ENCODE peak calls at places on chromosomes 4 and X, in six cellular contexts. Q, A, C, Z, N and P are unnamed samples.

GRCh38 chrX:24703185-24703494 is 9.4 kb downstream of the POLA1 start:
- DNase-seq in Z (no peak), Q (no peak), N (no peak), A (no peak), C (no peak), P (no peak)

GRCh38 chrX:6448003-6448402 is 86.9 kb downstream of the VCX3A start:
- DNase-seq in N (no peak), C (no peak), A (no peak), Z (no peak), Q (no peak), P (no peak)

GRCh38 chr4:155684892-155685550 is 18.4 kb downstream of the GUCY1A1 start:
- DNase-seq in A (no peak), N (no peak), Q (no peak), C (no peak), Z (no peak), P (no peak)

GRCh38 chr4:86497980-86498379 is 96.1 kb upstream of the PTPN13 start:
- DNase-seq in Z (no peak), C (no peak), Q (no peak), N (no peak), A (no peak), P (no peak)

GRCh38 chr4:142556048-142556447 is 290.1 kb downstream of the INPP4B start:
- DNase-seq in A (no peak), Z (no peak), C (no peak), Q (no peak), N (no peak), P (no peak)

GRCh38 chr4:131063878-131064277 is 1967.9 kb downstream of the C4orf33 start:
- DNase-seq in N (no peak), A (no peak), Z (no peak), C (no peak), Q (no peak), P (no peak)

GRCh38 chr4:153465922-153466636 is at the start of gene TMEM131L:
- DNase-seq in Q (no peak), Z (peak; percentile 29), C (peak; percentile 82), N (peak; percentile 66), A (peak; percentile 92), P (peak; percentile 65)

GRCh38 chr4:64774626-64775025 is 365.4 kb upstream of the TECRL start:
- DNase-seq in N (no peak), Q (no peak), A (no peak), Z (no peak), C (no peak), P (no peak)

GRCh38 chr4:83889802-83890201 is 353.9 kb downstream of the GPAT3 start:
- DNase-seq in Q (no peak), A (no peak), C (no peak), N (no peak), Z (no peak), P (no peak)

GRCh38 chrX:40108959-40109287 is 11.2 kb upstream of the BCOR start:
- DNase-seq in N (no peak), Z (no peak), Q (no peak), A (peak; percentile 79), C (peak; percentile 66), P (peak; percentile 46)

GRCh38 chr4:10054571-10055041 is 33.3 kb upstream of the SLC2A9 start:
- DNase-seq in N (no peak), A (no peak), Q (no peak), C (peak; percentile 7), Z (peak; percentile 48), P (no peak)

GRCh38 chrX:23332101-23332887 is 2.4 kb upstream of the PTCHD1 start:
- DNase-seq in C (peak; percentile 44), Q (no peak), Z (no peak), N (no peak), A (no peak), P (no peak)

GRCh38 chr4:79964020-79964714 is 108.9 kb downstream of the ANTXR2 start:
- DNase-seq in Z (no peak), A (no peak), Q (no peak), N (no peak), C (no peak), P (no peak)

GRCh38 chrX:13250831-13251612 is 68.8 kb downstream of the ATXN3L start:
- DNase-seq in Z (no peak), C (no peak), Q (no peak), N (no peak), A (no peak), P (no peak)

GRCh38 chrX:53071604-53072417 is 10.4 kb upstream of the TSPYL2 start:
- DNase-seq in N (peak; percentile 36), Z (peak; percentile 57), A (peak; percentile 50), Q (peak; percentile 46), C (no peak), P (no peak)

GRCh38 chrX:54891573-54891972 is 29.1 kb upstream of the TRO start:
- DNase-seq in A (peak; percentile 18), Q (no peak), C (no peak), Z (peak; percentile 21), N (no peak), P (no peak)

GRCh38 chr4:98555798-98556445 is 102.5 kb downstream of the TSPAN5 start:
- DNase-seq in Z (no peak), A (no peak), Q (no peak), N (no peak), C (no peak), P (no peak)

GRCh38 chr4:40323866-40324265 is 11.3 kb upstream of the CHRNA9 start:
- DNase-seq in A (peak; percentile 33), C (no peak), Q (no peak), N (no peak), Z (no peak), P (no peak)

GRCh38 chrX:868248-868647 is 237.7 kb downstream of the SHOX start:
- DNase-seq in N (no peak), Z (no peak), C (no peak), A (no peak), Q (no peak), P (no peak)

GRCh38 chr4:21554036-21554435 is 394.5 kb downstream of the KCNIP4 start:
- DNase-seq in N (no peak), Z (no peak), A (no peak), C (no peak), Q (no peak), P (no peak)

GRCh38 chr4:82823062-82823461 is 24.5 kb upstream of the SCD5 start:
- DNase-seq in N (no peak), C (no peak), A (no peak), Q (no peak), Z (no peak), P (no peak)

GRCh38 chr4:128517739-128518510 is 230.3 kb upstream of the PGRMC2 start:
- DNase-seq in A (peak; percentile 86), N (peak; percentile 41), Z (peak; percentile 68), C (no peak), Q (peak; percentile 94), P (peak; percentile 41)

GRCh38 chr4:159607824-159608223 is 504.9 kb downstream of the RAPGEF2 start:
- DNase-seq in N (no peak), A (no peak), Z (no peak), C (no peak), Q (no peak), P (no peak)

GRCh38 chrX:77061533-77061932 is 385.7 kb upstream of the FGF16 start:
- DNase-seq in Z (no peak), Q (no peak), C (no peak), A (no peak), N (no peak), P (no peak)

GRCh38 chr4:53644607-53645006 is 53.3 kb upstream of the LNX1 start:
- DNase-seq in Z (no peak), Q (no peak), N (no peak), A (no peak), C (no peak), P (no peak)

GRCh38 chr4:3106339-3107186 is 32.1 kb downstream of the HTT start:
- DNase-seq in Z (peak; percentile 67), Q (peak; percentile 79), A (peak; percentile 87), C (peak; percentile 96), N (peak; percentile 62), P (peak; percentile 59)
- TF ChIP-seq POLR2A in Z (no peak), Q (no peak), A (no peak), C (no peak), N (no peak), P (no peak)

DNA sequence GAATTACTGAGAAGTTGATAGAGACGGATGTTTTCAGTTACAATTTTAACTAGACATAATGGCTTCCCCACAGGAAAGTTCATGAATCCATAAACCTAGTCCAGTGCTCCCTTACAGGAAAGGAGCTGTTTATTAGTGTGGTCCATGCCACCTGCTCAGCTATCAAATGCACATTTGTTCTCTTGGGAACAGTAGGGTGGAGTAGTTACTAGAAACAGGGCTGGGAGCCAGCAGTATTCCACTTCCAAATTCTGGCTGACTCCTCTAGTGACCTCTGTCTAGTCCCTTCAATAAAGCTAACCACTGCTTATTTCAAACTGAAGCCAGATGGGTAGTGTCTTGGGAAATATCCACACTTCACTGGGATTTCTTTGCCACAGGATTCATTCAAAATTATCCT is 88.4 kb upstream of the TLL1 start:
- DNase-seq in A (no peak), C (no peak), Z (no peak), Q (no peak), N (no peak), P (no peak)
- TF ChIP-seq TAF1 in A (no peak), C (no peak), Z (no peak), Q (no peak), N (no peak), P (no peak)

GRCh38 chr4:81407726-81408125 is 64.0 kb downstream of the RASGEF1B start:
- DNase-seq in N (no peak), C (no peak), Z (no peak), Q (no peak), A (no peak), P (no peak)
- TF ChIP-seq POLR2AphosphoS5 in N (no peak), C (no peak), Z (no peak), Q (no peak), A (no peak), P (no peak)

DNA sequence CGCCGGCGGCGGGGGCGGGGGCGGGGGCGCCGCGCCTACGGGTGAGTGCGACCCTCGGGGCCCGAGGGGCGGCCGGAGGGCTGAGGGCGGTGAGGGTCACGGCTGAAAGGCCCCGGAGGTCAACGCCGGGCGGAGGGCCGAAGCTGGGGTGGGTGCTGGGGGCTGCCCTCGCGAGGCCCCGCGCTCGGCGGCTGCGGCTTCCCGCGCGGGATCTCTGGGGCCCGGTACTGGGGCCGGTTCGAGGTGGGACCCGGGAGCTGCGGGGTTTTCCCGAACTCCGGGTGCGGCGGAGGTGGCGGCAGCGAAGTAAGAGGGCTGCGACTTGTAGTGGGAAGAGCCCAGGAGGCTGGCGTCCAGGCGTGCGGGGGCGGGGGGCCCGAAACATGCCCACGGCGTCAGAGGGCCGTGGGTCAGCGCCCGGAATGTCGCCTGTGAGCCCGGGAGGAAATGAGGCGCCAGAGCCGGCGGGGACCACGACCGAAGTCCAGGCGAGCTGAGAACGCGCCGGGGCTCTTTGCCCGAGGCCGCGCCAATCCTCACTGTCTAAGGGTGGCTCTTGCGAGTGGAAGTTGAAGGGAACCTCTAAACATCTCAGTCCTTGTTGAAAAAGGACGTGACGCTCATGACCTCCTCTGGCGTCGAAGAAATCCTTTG is 407 bp downstream of the IL13RA1 start:
- DNase-seq in C (no peak), N (no peak), A (peak; percentile 11), Q (no peak), Z (peak; percentile 10), P (no peak)
- TF ChIP-seq POLR2A in C (no peak), N (no peak), A (no peak), Q (no peak), Z (peak; percentile 11), P (no peak)